ENCODE peak calls at places on chromosomes 6 and 20, in six cellular contexts. Y, X, F, L, E and K are unnamed samples. For H3K4me1, the result is how much of the 10 kb centered on the place peaks cover.

GRCh38 chr6:166419268-166419667 is 36.5 kb upstream of the MPC1 start:
- DNase-seq in Y (no peak), X (peak), F (no peak), L (no peak), E (peak), K (no peak)

GRCh38 chr6:76166874-76167273 is 94.4 kb upstream of the IMPG1 start:
- DNase-seq in Y (no peak), X (no peak), F (no peak), L (no peak), E (no peak), K (no peak)

GRCh38 chr6:83055366-83055964 is 10.2 kb downstream of the UBE3D start:
- DNase-seq in Y (no peak), X (peak), F (peak), L (peak), E (peak), K (no peak)

GRCh38 chr20:63273180-63273579 is 567 bp downstream of the ARFGAP1 start:
- DNase-seq in Y (no peak), X (no peak), F (no peak), L (no peak), E (no peak), K (no peak)

GRCh38 chr20:19074828-19075516 is 137.5 kb upstream of the SLC24A3 start:
- DNase-seq in Y (peak), X (no peak), F (peak), L (no peak), E (no peak), K (no peak)

GRCh38 chr20:62697468-62697912 is 11.1 kb upstream of the NTSR1 start:
- DNase-seq in Y (no peak), X (no peak), F (peak), L (no peak), E (no peak), K (no peak)

GRCh38 chr6:115643762-115644161 is 416.9 kb downstream of the FRK start:
- DNase-seq in Y (no peak), X (peak), F (no peak), L (no peak), E (no peak), K (no peak)

GRCh38 chr6:22954749-22955385 is 385.5 kb downstream of the HDGFL1 start:
- DNase-seq in Y (no peak), X (peak), F (no peak), L (no peak), E (no peak), K (no peak)

GRCh38 chr20:49758781-49759180 is 45.1 kb upstream of the B4GALT5 start:
- DNase-seq in Y (no peak), X (no peak), F (no peak), L (no peak), E (no peak), K (no peak)

GRCh38 chr6:14254505-14254904 is 136.9 kb downstream of the CD83 start:
- DNase-seq in Y (no peak), X (no peak), F (no peak), L (no peak), E (peak), K (no peak)

GRCh38 chr6:151021878-151022277 is 156.4 kb downstream of the MTHFD1L start:
- DNase-seq in Y (no peak), X (peak), F (no peak), L (no peak), E (no peak), K (no peak)

DNA sequence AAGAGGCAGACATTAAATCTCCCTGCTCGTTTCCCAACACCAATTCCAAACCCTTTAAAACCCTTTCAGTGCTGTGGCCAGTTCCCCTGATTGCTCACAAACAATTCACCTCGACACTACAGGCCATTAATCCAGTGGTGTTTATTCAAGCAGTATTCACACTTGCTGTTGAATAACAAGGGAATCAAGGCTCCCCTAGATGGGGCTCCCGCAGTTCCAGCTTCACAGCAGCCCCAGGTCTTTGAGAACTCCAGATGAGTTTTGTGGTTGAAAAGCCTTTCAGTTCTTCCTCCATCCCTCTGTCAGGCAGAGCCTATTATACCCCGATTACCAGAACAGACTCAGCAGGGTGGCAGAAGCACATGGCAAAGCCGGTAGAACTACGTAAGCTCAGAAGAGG is 36.2 kb downstream of the JAG1 start:
- DNase-seq in Y (no peak), X (no peak), F (no peak), L (no peak), E (no peak), K (no peak)
- H3K27ac ChIP-seq in Y (peak), X (no peak), F (no peak), L (peak), E (no peak), K (no peak)

DNA sequence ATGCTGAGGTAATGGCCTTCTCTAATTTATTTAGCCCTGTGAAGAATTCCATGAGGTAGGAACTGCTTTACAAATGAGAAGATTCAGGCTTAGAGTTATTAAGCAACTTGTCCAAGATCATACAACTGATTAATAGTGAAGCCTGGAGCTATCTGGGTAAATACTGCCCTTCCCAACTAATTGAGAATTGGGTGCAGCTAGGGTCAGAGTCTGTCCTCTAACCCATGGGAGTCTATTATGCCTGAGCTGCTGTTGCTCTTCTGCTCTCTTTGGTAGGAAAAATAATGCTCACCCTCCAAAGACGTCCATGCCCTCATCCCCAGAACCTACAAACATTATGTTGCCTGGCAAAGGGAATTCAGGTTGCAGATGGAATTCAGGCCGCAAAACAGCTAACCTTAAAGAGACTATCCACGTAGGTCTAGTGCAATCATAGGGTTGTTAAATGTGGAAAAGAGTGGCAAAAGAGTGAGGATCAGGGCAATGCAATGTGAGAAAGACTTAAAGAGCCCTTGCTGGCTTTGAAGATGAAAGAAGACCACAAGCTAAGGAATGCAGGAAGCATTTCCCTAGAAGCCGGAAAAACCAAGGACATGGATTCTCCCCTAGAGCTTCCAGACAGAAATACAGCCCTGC is 90.1 kb downstream of the SPTLC3 start:
- DNase-seq in Y (no peak), X (no peak), F (no peak), L (no peak), E (no peak), K (no peak)
- H3K4me1 ChIP-seq in Y (under half), X (under half), F (under half), L (under half), E (under half), K (under half)

GRCh38 chr6:144343736-144344428 is 58.7 kb downstream of the UTRN start:
- DNase-seq in Y (no peak), X (no peak), F (no peak), L (peak), E (peak), K (peak)
- H3K27ac ChIP-seq in Y (peak), X (no peak), F (no peak), L (peak), E (peak), K (peak)

GRCh38 chr6:52400316-52401041 is 19.7 kb upstream of the EFHC1 start:
- DNase-seq in Y (no peak), X (no peak), F (no peak), L (no peak), E (no peak), K (no peak)
- H3K4me1 ChIP-seq in Y (under half), X (under half), F (under half), L (under half), E (under half), K (under half)

DNA sequence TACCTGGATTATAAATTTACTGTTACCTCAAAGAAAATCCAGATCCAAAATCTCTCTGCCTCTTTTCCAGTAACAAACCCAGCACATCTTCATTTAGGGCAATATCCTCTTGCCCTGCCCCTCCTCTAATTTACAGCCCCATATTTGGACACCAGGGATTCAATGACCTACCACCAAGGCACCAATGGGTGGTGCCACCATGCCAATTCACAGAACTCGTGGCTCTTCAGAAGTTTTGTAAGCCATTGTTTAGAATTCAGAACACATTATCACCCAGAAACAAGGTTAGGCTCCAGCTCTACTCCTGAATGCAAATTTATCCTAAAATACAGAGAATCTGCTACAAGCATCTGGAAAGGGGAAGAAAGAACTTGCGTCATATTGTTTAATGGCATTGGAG is 67.8 kb upstream of the SASH1 start:
- DNase-seq in Y (no peak), X (no peak), F (no peak), L (no peak), E (no peak), K (no peak)
- H3K27ac ChIP-seq in Y (no peak), X (no peak), F (no peak), L (no peak), E (no peak), K (no peak)

GRCh38 chr6:127212376-127212775 is 54.3 kb upstream of the RNF146 start:
- DNase-seq in Y (no peak), X (no peak), F (no peak), L (no peak), E (no peak), K (no peak)
- H3K4me1 ChIP-seq in Y (under half), X (under half), F (under half), L (under half), E (under half), K (under half)

GRCh38 chr20:58634121-58634817 is 16.8 kb upstream of the STX16 start:
- DNase-seq in Y (no peak), X (peak), F (no peak), L (no peak), E (no peak), K (no peak)

GRCh38 chr20:58633161-58634035 is 17.7 kb upstream of the STX16 start:
- DNase-seq in Y (no peak), X (no peak), F (no peak), L (no peak), E (no peak), K (no peak)

GRCh38 chr20:58636983-58637421 is 14.1 kb upstream of the STX16 start:
- DNase-seq in Y (no peak), X (no peak), F (no peak), L (no peak), E (no peak), K (no peak)

GRCh38 chr20:58636396-58636982 is 14.6 kb upstream of the STX16 start:
- DNase-seq in Y (no peak), X (no peak), F (no peak), L (no peak), E (no peak), K (no peak)

GRCh38 chr20:58634818-58635665 is 16.0 kb upstream of the STX16 start:
- DNase-seq in Y (no peak), X (peak), F (no peak), L (no peak), E (no peak), K (no peak)
- H3K27ac ChIP-seq in Y (no peak), X (peak), F (no peak), L (no peak), E (no peak), K (no peak)